ENCODE peak calls at places on chromosomes 6 and 20, in four cellular contexts. F is AG04450; N is CD8-positive, alpha-beta T cell; Y is GM13977. S is an unnamed sample.

GRCh38 chr6:131948692-131949614 is 2.2 kb downstream of the CCN2 start:
- DNase-seq in N (no peak), Y (no peak), F (peak; percentile 74), S (peak; percentile 21)

GRCh38 chr20:9978395-9979004 is 56.3 kb upstream of the ANKEF1 start:
- DNase-seq in N (peak; percentile 25), F (peak; percentile 76), Y (peak; percentile 52), S (peak; percentile 49)

GRCh38 chr20:25065044-25065624 is 7.2 kb upstream of the ACSS1 start:
- DNase-seq in F (no peak), N (no peak), Y (no peak), S (no peak)

GRCh38 chr20:3340443-3340842 is 67.0 kb downstream of the DNAAF9 start:
- DNase-seq in N (no peak), Y (no peak), F (no peak), S (no peak)

GRCh38 chr6:169146536-169146935 is 107.1 kb downstream of the THBS2 start:
- DNase-seq in F (no peak), Y (no peak), N (no peak), S (no peak)

GRCh38 chr6:153976921-153977693 is 61.9 kb upstream of the OPRM1 start:
- DNase-seq in Y (no peak), N (no peak), F (no peak), S (no peak)

GRCh38 chr6:134589512-134589911 is 271.6 kb upstream of the SGK1 start:
- DNase-seq in N (no peak), F (peak; percentile 98), Y (no peak), S (peak; percentile 76)

GRCh38 chr6:68778356-68779020 is 143.4 kb downstream of the ADGRB3 start:
- DNase-seq in N (no peak), Y (no peak), F (no peak), S (peak; percentile 16)

GRCh38 chr20:59672576-59672975 is 68.2 kb downstream of the PHACTR3 start:
- DNase-seq in F (no peak), Y (no peak), N (no peak), S (no peak)

GRCh38 chr6:124795879-124796838 is 166.1 kb upstream of the RNF217 start:
- DNase-seq in Y (no peak), N (no peak), F (no peak), S (no peak)

GRCh38 chr20:11745160-11745559 is 172.5 kb upstream of the BTBD3 start:
- DNase-seq in N (no peak), Y (no peak), F (no peak), S (no peak)

DNA sequence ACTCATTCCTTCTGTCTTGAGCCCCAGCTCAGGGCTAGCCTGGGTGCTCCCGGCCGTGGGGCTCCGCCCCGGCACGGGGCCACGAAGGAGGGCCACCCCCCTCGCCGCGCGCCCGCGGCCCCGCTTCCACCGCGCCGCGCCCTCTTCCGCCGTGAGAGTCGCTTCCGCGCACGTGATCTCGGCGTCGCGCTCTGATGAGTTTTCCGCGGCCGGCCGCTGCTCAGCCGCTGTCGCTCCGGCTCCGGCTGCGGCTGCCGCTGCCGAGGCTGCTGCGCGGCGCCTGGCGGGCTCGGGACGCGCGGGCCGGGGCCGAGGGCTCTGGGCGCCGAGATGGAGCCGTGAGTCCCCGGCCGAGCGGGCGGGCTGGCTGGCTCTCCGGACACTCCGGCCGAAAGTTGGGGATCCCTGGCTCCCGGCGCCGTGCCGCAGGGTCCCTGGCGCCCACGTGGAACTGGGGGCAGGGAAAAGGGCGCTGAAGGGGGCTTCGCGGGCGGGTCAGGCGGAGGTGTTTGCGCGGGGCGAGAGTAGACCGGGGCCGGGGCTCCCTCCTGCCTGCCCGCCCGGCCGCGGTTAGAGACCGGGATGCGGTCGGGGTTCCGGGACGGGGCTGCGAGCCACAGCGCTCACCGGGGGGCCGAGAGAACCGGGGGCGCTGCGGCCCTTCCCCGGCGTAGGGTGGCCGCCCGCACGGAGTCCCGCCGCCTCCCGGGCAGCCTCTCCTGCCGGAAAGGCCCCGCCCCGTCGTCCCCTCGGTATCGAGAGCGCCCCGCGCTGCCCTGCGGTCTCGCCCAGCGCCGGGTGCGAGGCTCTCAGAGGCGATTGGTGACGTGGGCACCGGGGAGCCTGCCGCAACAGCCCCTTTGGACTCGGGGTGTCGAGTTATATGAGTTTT is at the start of gene TMEM181:
- DNase-seq in Y (peak; percentile 94), F (peak; percentile 38), N (peak; percentile 86), S (no peak)
- TF ChIP-seq CTCF in Y (peak; percentile 10), F (no peak), N (no peak), S (no peak)

DNA sequence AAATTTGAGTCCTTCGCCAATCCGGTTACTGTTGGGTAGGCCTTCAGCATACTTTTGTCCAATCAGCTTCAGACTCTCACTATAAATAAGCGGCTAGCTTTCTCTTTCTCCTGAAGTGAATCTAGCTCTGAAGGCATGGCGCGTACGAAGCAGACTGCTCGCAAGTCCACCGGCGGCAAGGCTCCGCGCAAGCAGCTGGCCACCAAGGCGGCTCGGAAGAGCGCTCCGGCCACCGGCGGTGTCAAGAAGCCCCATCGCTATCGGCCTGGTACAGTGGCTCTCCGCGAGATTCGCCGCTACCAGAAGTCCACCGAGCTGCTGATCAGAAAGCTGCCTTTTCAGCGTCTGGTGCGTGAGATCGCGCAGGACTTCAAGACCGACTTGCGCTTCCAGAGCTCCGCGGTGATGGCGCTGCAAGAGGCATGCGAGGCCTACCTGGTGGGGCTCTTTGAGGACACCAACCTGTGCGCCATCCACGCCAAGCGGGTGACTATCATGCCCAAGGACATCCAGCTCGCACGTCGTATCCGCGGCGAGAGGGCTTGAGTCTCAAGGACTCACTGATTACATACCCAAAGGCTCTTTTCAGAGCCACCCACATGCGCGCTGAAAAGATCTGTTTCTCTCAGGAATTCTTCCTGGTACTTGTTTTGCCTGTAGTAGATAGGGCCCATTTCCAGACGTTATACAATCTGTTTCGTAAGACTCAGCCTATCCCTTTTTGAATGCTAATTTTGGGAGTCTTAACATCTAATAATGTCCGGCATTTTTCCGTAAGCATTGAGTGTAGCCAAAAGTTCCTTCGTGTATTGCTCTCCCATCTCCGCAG is 102.0 kb downstream of the OR2B2 start:
- DNase-seq in F (peak; percentile 95), Y (peak; percentile 79), N (peak; percentile 82), S (peak; percentile 94)
- TF ChIP-seq CTCF in F (peak; percentile 24), Y (peak; percentile 34), N (no peak), S (peak; percentile 19)

DNA sequence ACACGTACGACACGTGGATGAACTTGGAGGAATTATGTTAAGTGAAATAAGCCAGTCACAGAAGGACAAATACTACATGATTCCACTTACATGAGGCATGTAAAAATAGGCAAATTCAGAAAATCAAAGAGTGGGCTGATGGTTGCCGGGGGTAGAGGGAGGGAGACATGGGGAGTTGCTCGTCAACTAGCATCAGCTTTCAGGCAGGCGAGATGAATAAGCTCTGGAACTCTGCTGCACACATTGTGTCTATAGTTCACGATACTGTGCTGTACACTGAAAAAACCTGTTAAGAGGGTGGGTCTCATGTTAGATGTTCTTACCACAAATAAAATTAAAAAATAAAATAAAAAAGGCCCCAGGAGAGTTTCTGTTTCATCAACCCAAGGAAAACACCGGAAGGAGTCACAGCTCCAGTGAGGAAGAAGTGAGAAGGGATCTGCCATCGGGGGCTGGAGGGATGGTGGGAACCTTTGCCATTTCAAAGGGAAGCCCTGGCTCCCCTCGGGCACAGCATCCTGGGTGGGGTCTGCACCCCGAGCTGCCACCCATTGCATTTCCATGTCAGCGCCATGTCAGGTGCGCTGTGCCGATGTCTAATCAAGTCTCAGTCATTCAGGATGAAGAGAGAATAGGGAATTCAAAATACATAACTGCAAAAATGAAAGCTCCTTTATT is 98.3 kb downstream of the SLC22A23 start:
- DNase-seq in Y (no peak), N (no peak), F (no peak), S (no peak)
- TF ChIP-seq CTCF in Y (no peak), N (no peak), F (no peak), S (no peak)

DNA sequence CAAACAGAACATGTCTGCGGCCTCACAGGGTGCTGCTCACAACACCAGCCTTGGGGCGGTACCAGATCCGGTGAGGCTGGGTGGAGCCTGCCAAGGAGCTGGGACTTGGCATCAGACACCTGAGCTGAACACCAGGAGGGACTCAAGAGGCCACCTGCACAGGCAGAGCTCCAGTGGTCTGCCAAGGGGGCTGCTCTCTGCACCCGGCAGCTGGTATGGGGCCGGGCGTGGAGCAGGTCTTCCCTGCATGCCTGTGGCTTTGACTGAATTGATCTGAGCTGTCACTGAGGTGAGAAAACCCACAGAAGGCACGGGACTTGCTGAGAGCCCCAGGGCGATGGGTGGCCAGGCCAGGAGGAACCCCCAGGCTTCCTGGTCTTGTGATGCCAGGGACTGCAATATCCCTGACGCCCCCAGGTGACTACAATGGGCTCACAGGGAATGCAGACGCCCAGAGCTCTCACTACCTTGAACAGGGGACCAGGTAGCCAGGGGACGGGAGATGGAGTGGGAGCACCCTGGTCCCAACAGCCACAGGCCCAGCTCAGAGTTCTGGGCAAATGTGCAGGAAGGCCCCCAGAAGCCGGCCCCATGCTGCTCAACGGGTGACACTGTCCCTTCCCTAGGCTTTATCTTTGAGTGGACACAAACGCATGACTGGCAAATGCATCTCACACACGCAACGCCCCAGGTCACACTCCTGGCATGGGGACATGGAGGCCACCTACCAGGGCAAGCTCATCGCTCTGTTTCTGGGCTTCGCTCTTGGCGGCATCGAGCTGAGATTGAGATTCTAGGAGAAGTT is 48.2 kb downstream of the DSTN start:
- DNase-seq in F (no peak), N (no peak), Y (peak; percentile 13), S (no peak)
- TF ChIP-seq CTCF in F (no peak), N (peak; percentile 9), Y (no peak), S (no peak)

GRCh38 chr6:71134929-71135642 is 153.5 kb upstream of the OGFRL1 start:
- DNase-seq in Y (no peak), N (no peak), F (no peak), S (no peak)
- TF ChIP-seq CTCF in Y (no peak), N (no peak), F (no peak), S (no peak)

GRCh38 chr20:324177-325042 is 942 bp upstream of the SOX12 start:
- DNase-seq in N (peak; percentile 89), Y (peak; percentile 95), F (no peak), S (no peak)
- TF ChIP-seq CTCF in N (peak; percentile 43), Y (no peak), F (peak; percentile 56), S (peak; percentile 45)

S was measured in retinal pigment epithelial cell.